ENCODE peak calls at places on chromosomes 16 and 17, in four cellular contexts. H is adrenal gland, T is GM23338, V is upper lobe of right lung. I is an unnamed sample.

GRCh38 chr17:2595736-2596135 is 2.3 kb downstream of the PAFAH1B1 start:
- DNase-seq in H (no peak), T (no peak), V (no peak), I (no peak)

GRCh38 chr17:17154556-17154955 is 51.6 kb downstream of the PLD6 start:
- DNase-seq in H (no peak), V (no peak), T (no peak), I (no peak)

GRCh38 chr16:48613061-48613957 is 3.3 kb upstream of the N4BP1 start:
- DNase-seq in V (no peak), T (peak), H (peak), I (no peak)

GRCh38 chr17:2176484-2177175 is 121.7 kb downstream of the HIC1 start:
- DNase-seq in V (no peak), H (peak), T (no peak), I (no peak)

GRCh38 chr17:76080207-76080933 is 1.4 kb downstream of the ZACN start:
- DNase-seq in V (peak), H (no peak), T (peak), I (no peak)

GRCh38 chr17:163514-164103 is 17.8 kb downstream of the DOC2B start:
- DNase-seq in H (no peak), V (no peak), T (peak), I (no peak)

GRCh38 chr16:11561856-11562255 is 24.9 kb downstream of the LITAF start:
- DNase-seq in V (no peak), T (no peak), H (no peak), I (no peak)

GRCh38 chr17:77622627-77623026 is 335.9 kb upstream of the TNRC6C start:
- DNase-seq in V (no peak), T (no peak), H (no peak), I (no peak)

GRCh38 chr16:20380782-20381181 is 23.8 kb downstream of the PDILT start:
- DNase-seq in V (no peak), T (no peak), H (no peak), I (no peak)

GRCh38 chr17:57125406-57125805 is 40.4 kb downstream of the AKAP1 start:
- DNase-seq in V (no peak), H (no peak), T (no peak), I (no peak)

GRCh38 chr17:19867094-19867653 is 562 bp downstream of the ULK2 start:
- DNase-seq in V (peak), T (peak), H (peak), I (no peak)

GRCh38 chr16:51388516-51388951 is 237.5 kb upstream of the SALL1 start:
- DNase-seq in V (no peak), T (no peak), H (no peak), I (no peak)

GRCh38 chr17:76053230-76054111 is 18.8 kb downstream of the SRP68 start:
- DNase-seq in H (no peak), V (no peak), T (no peak), I (no peak)

GRCh38 chr16:65572156-65572555 is 450.3 kb upstream of the CDH11 start:
- DNase-seq in V (no peak), T (no peak), H (no peak), I (no peak)

GRCh38 chr16:65576139-65576538 is 454.3 kb upstream of the CDH11 start:
- DNase-seq in T (no peak), H (no peak), V (no peak), I (no peak)

GRCh38 chr16:65579050-65579449 is 457.2 kb upstream of the CDH11 start:
- DNase-seq in V (no peak), T (peak), H (no peak), I (no peak)

GRCh38 chr16:65574311-65574966 is 452.6 kb upstream of the CDH11 start:
- DNase-seq in T (no peak), H (no peak), V (no peak), I (no peak)

GRCh38 chr16:65576631-65577030 is 454.8 kb upstream of the CDH11 start:
- DNase-seq in H (no peak), V (no peak), T (peak), I (no peak)
- TF ChIP-seq CTCF in H (no peak), V (no peak), T (peak), I (no peak)

GRCh38 chr17:29242051-29242450 is 4.6 kb upstream of the CRYBA1 start:
- DNase-seq in H (no peak), T (no peak), V (no peak), I (no peak)

GRCh38 chr17:29242790-29243189 is 3.9 kb upstream of the CRYBA1 start:
- DNase-seq in H (no peak), T (no peak), V (no peak), I (no peak)

GRCh38 chr17:29241015-29241963 is 5.4 kb upstream of the CRYBA1 start:
- DNase-seq in H (peak), T (peak), V (no peak), I (peak)

GRCh38 chr17:29238133-29238850 is 8.4 kb upstream of the CRYBA1 start:
- DNase-seq in V (no peak), H (peak), T (no peak), I (no peak)

DNA sequence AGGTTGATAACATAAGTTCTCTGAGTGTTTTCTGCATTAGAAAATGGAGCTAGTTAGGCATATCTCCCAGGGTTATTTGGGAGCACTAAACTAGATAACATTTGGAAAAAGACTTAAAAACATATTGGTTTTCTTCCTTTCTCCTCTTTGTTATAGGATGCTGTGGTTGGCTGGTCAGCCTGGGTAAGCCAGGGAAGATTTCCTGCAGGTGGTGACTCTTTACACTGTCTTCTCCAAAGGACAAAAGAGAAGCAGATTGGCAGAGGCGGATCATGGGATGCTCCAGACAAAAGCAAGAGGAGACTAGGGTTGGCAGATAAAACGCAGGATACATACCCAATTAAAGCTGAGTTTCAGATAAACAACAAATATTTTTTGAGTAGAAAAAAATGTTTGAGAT is 6.2 kb upstream of the CRYBA1 start:
- DNase-seq in V (no peak), H (no peak), T (no peak), I (no peak)
- H3K27ac ChIP-seq in V (no peak), H (no peak), T (no peak), I (peak)

GRCh38 chr16:67456383-67457140 is 24.4 kb downstream of the ATP6V0D1 start:
- DNase-seq in T (peak), V (no peak), H (peak), I (peak)
- TF ChIP-seq CTCF in T (peak), V (peak), H (peak), I (peak)

GRCh38 chr17:6753565-6753964 is 2.3 kb upstream of the XAF1 start:
- DNase-seq in V (no peak), H (no peak), T (no peak), I (no peak)
- H3K27ac ChIP-seq in V (peak), H (peak), T (peak), I (peak)

DNA sequence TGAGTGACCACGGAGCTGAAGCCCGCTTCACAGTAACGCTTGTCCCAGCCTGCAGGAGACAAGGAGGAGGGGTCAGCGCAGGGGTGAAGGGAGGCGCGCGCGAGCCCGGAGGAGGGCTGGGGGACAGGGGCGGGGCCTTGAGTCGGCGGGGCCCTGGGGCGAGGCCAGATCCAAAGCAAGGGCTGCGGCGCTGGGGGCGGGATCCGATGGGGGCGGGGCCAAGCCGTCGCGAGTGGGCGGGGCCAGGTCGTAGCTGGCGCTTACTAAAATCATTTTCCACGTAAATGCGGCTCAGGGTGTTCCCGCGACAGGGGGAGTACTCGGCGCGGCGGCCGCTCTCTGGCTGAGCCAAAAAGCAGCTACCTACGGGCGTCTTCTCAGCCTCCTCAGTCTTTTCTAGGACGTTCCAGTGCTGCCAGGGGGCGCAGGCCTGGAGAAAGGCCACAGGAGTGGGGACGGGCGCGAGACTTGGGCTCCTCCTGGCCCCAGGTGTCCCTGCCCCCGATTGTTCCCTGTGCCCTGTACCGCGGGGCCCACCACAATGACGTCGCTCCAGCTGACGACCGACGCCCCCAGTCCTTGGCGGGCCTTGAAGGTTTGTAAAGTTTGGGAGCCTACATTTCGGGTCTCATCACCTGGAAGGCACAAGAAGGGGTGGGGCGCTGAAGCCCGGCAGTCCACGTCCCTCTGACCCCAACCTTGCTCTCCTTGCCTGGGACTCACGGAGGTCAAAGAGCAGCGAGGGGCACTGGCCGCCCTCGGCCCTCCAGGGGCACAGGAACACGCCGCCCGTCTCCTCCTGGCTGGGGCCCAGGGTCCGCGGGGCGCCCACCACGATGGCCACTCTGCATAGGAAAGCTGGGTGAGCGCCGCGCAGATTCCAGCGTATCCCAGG is 3.9 kb downstream of the ITGA2B start:
- DNase-seq in T (peak), H (peak), V (peak), I (peak)
- TF ChIP-seq CTCF in T (no peak), H (no peak), V (peak), I (no peak)

DNA sequence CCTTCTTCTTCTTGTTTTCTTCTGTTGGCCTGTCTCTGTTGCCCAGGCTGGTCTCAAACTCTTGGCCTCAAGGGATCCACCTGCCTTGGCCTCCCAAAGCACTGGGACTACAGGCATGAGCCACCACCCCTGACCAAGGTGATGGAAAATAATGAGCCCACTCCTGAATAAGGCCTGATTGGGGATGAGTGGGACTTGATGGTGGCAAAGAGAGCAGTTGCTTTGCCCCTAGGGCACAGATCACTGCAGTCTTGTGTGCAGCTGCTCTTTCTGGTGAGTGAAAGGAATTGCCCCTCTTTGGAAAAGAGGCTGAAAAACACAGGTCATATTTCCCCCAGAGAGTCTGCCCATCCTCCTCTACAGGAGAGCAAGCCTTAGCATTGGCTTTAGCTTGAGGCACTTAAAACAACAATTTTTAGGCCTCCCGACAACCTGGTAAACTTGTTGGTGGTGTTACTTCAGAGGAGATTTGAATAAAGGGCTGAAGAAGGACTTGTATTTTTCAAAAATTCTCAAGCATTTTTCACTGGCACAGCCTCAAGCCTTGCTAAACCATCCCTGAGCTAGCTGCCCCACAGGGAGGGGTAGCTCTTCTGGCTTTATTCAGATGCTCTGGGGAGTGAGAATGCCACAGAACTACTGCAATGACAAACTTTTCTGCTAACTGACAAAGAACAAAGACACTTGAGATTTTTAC is 6.1 kb upstream of the PDP2 start:
- DNase-seq in V (no peak), T (peak), H (no peak), I (no peak)
- H3K27ac ChIP-seq in V (peak), T (no peak), H (no peak), I (peak)

GRCh38 chr17:39732586-39732985 is 2.3 kb upstream of the MIEN1 start:
- DNase-seq in H (no peak), V (no peak), T (no peak), I (no peak)

GRCh38 chr17:39727556-39727955 is 2.8 kb downstream of the MIEN1 start:
- DNase-seq in T (no peak), H (no peak), V (no peak), I (no peak)

GRCh38 chr17:39726617-39727016 is 3.7 kb downstream of the MIEN1 start:
- DNase-seq in V (no peak), H (no peak), T (no peak), I (no peak)

GRCh38 chr17:39730095-39730921 is at the start of gene MIEN1:
- DNase-seq in H (peak), T (peak), V (peak), I (peak)

DNA sequence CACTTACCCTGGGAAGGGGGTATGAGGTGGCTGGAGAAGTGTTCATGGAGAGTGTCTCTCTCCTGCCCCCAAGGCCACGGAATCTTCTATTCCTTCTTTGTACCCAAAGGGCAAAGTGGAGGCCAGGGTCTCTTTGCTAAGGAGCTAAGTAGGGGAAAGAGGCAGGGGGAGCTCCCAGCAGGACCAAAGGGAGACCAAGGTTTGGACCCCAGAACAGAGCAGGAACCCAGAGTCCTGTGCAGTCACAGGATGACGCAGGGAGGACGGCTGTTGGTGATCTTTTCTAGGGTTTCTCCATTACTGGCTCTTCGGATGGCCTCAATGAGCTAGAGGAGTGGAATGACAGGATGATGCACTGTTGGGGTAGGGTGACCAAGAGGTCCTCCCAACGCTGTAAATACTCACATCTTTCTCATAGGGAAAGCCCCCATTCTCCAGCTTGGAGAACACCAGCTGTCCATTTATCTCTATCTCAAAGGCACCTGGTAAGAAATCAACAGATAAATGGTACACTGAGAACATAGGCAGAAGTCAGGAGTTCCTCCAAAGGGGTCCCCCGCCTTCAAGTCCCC is 966 bp downstream of the MIEN1 start:
- DNase-seq in H (no peak), V (no peak), T (no peak), I (no peak)
- TF ChIP-seq CTCF in H (no peak), V (no peak), T (no peak), I (no peak)

GRCh38 chr16:2513405-2514332 is at the start of gene ATP6V0C:
- DNase-seq in T (peak), V (peak), H (peak), I (peak)

GRCh38 chr16:2511128-2511785 is 2.5 kb upstream of the ATP6V0C start:
- DNase-seq in H (peak), V (peak), T (peak), I (peak)

GRCh38 chr16:2512920-2513404 is 790 bp upstream of the ATP6V0C start:
- DNase-seq in H (peak), V (peak), T (peak), I (no peak)

GRCh38 chr16:2514333-2515179 is 804 bp downstream of the ATP6V0C start:
- DNase-seq in T (peak), H (no peak), V (peak), I (no peak)

GRCh38 chr16:2511996-2512919 is 1.5 kb upstream of the ATP6V0C start:
- DNase-seq in V (no peak), H (no peak), T (no peak), I (no peak)
- H3K27ac ChIP-seq in V (no peak), H (no peak), T (peak), I (peak)

DNA sequence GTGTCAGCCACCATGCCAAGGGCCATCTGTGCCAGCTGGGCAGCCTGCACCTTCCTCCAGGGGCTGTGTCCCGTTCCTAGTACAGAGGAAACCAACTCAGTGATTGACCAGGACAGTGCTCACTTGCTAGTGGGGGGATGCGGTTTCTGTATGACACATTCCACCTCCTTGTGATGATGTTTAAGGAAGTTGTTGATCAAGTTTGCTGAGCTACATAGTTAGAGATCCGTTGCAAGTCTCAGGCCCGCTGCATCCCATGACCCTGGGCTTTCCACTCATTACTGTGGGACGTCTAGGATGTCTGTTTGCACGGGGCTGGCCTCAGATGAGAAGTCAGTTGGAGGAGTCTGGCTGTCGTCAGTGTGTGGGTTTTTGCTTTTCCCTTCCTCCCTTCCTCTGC is 33.6 kb downstream of the RNF213 start:
- DNase-seq in H (peak), V (no peak), T (no peak), I (no peak)
- TF ChIP-seq CTCF in H (no peak), V (no peak), T (no peak), I (no peak)

DNA sequence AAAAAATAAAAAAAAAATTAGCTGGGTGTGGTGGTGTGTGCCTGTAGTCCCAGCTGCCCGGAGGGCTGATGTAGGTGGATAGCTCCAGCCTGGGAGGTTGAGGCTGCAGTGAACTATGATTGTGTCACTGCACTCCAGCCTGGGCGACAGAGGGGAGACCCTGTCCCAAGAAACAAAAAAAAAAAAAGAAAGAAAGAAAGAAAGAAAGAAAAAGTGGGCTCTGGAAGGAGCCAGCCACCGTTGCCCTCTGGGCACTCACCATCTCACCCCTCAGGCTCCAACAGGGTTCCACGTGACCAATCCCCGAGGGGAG is 87.3 kb upstream of the TOB1 start:
- DNase-seq in V (no peak), T (no peak), H (no peak), I (peak)
- H3K27ac ChIP-seq in V (peak), T (no peak), H (peak), I (peak)